ENCODE peak calls at places on chromosome 1, in ten cellular contexts. E, T, K, S, V, N, W, Q, I and C are unnamed samples.

GRCh38 chr1:212007896-212008295 is 27.5 kb downstream of the INTS7 start:
- DNase-seq in Q (no peak), K (no peak), N (no peak), W (no peak), T (no peak), S (no peak), E (no peak), I (no peak), V (no peak), C (no peak)

GRCh38 chr1:86865973-86866637 is 47.8 kb downstream of the SELENOF start:
- DNase-seq in I (no peak), T (no peak), N (no peak), S (no peak), V (no peak), W (no peak), K (no peak), Q (no peak), E (no peak), C (no peak)

GRCh38 chr1:23524716-23525401 is 6.2 kb downstream of the E2F2 start:
- DNase-seq in K (peak), I (peak), T (peak), S (no peak), W (no peak), Q (peak), E (no peak), V (peak), N (no peak), C (no peak)

GRCh38 chr1:229015791-229016190 is 255.1 kb upstream of the RAB4A start:
- DNase-seq in V (no peak), E (no peak), S (no peak), I (no peak), W (no peak), N (no peak), T (no peak), Q (no peak), K (no peak), C (no peak)

GRCh38 chr1:91689586-91690481 is 189.2 kb downstream of the CDC7 start:
- DNase-seq in N (no peak), I (no peak), T (no peak), E (no peak), K (no peak), W (no peak), Q (no peak), V (no peak), S (no peak), C (no peak)

GRCh38 chr1:18881642-18882431 is 20.5 kb downstream of the ALDH4A1 start:
- DNase-seq in I (no peak), K (no peak), E (no peak), W (no peak), V (no peak), Q (no peak), S (no peak), N (no peak), T (no peak), C (no peak)

GRCh38 chr1:228740991-228741390 is 5.7 kb downstream of the RHOU start:
- DNase-seq in T (no peak), N (no peak), K (no peak), S (no peak), V (no peak), Q (no peak), I (no peak), E (no peak), W (no peak), C (no peak)

GRCh38 chr1:210669951-210670350 is 341.2 kb downstream of the HHAT start:
- DNase-seq in Q (no peak), W (no peak), T (no peak), S (no peak), I (no peak), V (no peak), K (no peak), N (no peak), E (no peak), C (no peak)

GRCh38 chr1:64183380-64183984 is 19.9 kb upstream of the UBE2U start:
- DNase-seq in V (no peak), N (no peak), K (no peak), E (peak), S (no peak), I (no peak), T (no peak), Q (peak), W (no peak), C (peak)

GRCh38 chr1:222276062-222276461 is 271.8 kb downstream of the HHIPL2 start:
- DNase-seq in K (no peak), S (no peak), Q (no peak), I (no peak), T (no peak), V (no peak), E (no peak), N (no peak), W (no peak), C (no peak)

GRCh38 chr1:227793948-227794812 is 21.3 kb upstream of the PRSS38 start:
- DNase-seq in W (peak), Q (peak), K (peak), V (no peak), E (peak), N (peak), I (no peak), T (peak), S (no peak), C (peak)

GRCh38 chr1:204103121-204103741 is 30.3 kb downstream of the SOX13 start:
- DNase-seq in K (no peak), Q (peak), E (no peak), T (no peak), S (no peak), I (no peak), V (no peak), N (no peak), W (peak), C (peak)

GRCh38 chr1:206909167-206909882 is 12.1 kb downstream of the IL24 start:
- DNase-seq in V (peak), Q (no peak), W (no peak), N (no peak), S (no peak), E (no peak), K (peak), I (no peak), T (peak), C (peak)

GRCh38 chr1:7221823-7222462 is 436.7 kb downstream of the CAMTA1 start:
- DNase-seq in K (no peak), V (no peak), S (no peak), W (peak), Q (no peak), T (no peak), I (no peak), E (peak), N (no peak), C (peak)